ENCODE peak calls at places on chromosome 7, in four cellular contexts. R, K, C and X are unnamed samples.

GRCh38 chr7:8536431-8536830 is 103.0 kb downstream of the NXPH1 start:
- DNase-seq in R (no peak), K (no peak), C (no peak), X (no peak)

GRCh38 chr7:159049266-159050025 is 95.2 kb downstream of the VIPR2 start:
- DNase-seq in R (no peak), K (no peak), C (no peak), X (no peak)

GRCh38 chr7:27689045-27689877 is 26.6 kb upstream of the HIBADH start:
- DNase-seq in R (no peak), K (no peak), C (peak), X (peak)

GRCh38 chr7:1197997-1198632 is 34.6 kb upstream of the UNCX start:
- DNase-seq in R (no peak), K (no peak), C (peak), X (peak)

GRCh38 chr7:54774785-54775740 is 16.1 kb upstream of the SEC61G start:
- DNase-seq in R (no peak), K (no peak), C (no peak), X (no peak)

GRCh38 chr7:79176859-79177477 is 276.5 kb downstream of the MAGI2 start:
- DNase-seq in R (no peak), K (peak), C (peak), X (peak)

GRCh38 chr7:99272476-99273045 is at the start of gene MYH16:
- DNase-seq in R (no peak), K (no peak), C (no peak), X (no peak)

GRCh38 chr7:78326870-78327269 is 528.3 kb downstream of the PHTF2 start:
- DNase-seq in R (no peak), K (no peak), C (no peak), X (no peak)

GRCh38 chr7:155496267-155497005 is 38.5 kb downstream of the EN2 start:
- DNase-seq in R (no peak), K (no peak), C (no peak), X (no peak)

GRCh38 chr7:27872281-27873005 is 132.5 kb downstream of the TAX1BP1 start:
- DNase-seq in R (no peak), K (no peak), C (no peak), X (no peak)

GRCh38 chr7:78383096-78383495 is 584.5 kb downstream of the PHTF2 start:
- DNase-seq in R (no peak), K (no peak), C (no peak), X (no peak)

GRCh38 chr7:74297516-74298233 is 8.5 kb downstream of the CLIP2 start:
- DNase-seq in R (no peak), K (no peak), C (no peak), X (no peak)

GRCh38 chr7:51827641-51828040 is 511.0 kb upstream of the COBL start:
- DNase-seq in R (no peak), K (no peak), C (no peak), X (no peak)

GRCh38 chr7:25849361-25850184 is 302.4 kb upstream of the NFE2L3 start:
- DNase-seq in R (no peak), K (peak), C (peak), X (peak)

GRCh38 chr7:100509213-100509612 is 25.5 kb downstream of the NYAP1 start:
- DNase-seq in R (no peak), K (no peak), C (peak), X (no peak)

GRCh38 chr7:77238703-77239136 is 39.1 kb upstream of the FGL2 start:
- DNase-seq in R (no peak), K (no peak), C (no peak), X (no peak)

GRCh38 chr7:1061180-1061579 is 16.8 kb downstream of the GPR146 start:
- DNase-seq in R (no peak), K (no peak), C (no peak), X (no peak)

GRCh38 chr7:18893156-18893555 is 224.3 kb downstream of the TWIST1 start:
- DNase-seq in R (no peak), K (no peak), C (no peak), X (no peak)

GRCh38 chr7:152522551-152522950 is 86.7 kb upstream of the KMT2C start:
- DNase-seq in R (no peak), K (no peak), C (no peak), X (no peak)

GRCh38 chr7:12157517-12157916 is 53.6 kb upstream of the TMEM106B start:
- DNase-seq in R (no peak), K (no peak), C (no peak), X (no peak)

GRCh38 chr7:43303740-43304241 is 191.3 kb downstream of the HECW1 start:
- DNase-seq in R (peak), K (no peak), C (no peak), X (no peak)

GRCh38 chr7:19442016-19442785 is 266.6 kb downstream of the POLR1F start:
- DNase-seq in R (no peak), K (peak), C (peak), X (peak)

GRCh38 chr7:16647435-16647960 is 1.5 kb downstream of the BZW2 start:
- DNase-seq in R (no peak), K (no peak), C (no peak), X (no peak)

GRCh38 chr7:2785071-2785500 is 59.0 kb downstream of the GNA12 start:
- DNase-seq in R (no peak), K (no peak), C (no peak), X (peak)

GRCh38 chr7:277228-277627 is 12.7 kb upstream of the FOXL3 start:
- DNase-seq in R (no peak), K (no peak), C (no peak), X (no peak)

GRCh38 chr7:44379366-44380178 is 54.2 kb upstream of the CAMK2B start:
- DNase-seq in R (no peak), K (no peak), C (peak), X (no peak)

GRCh38 chr7:49974035-49974434 is 119.0 kb downstream of the ZPBP start:
- DNase-seq in R (no peak), K (no peak), C (no peak), X (no peak)

GRCh38 chr7:101624246-101625000 is 4.7 kb downstream of the MYL10 start:
- DNase-seq in R (no peak), K (no peak), C (no peak), X (no peak)